ENCODE peak calls at places on chromosomes 5 and 9, in four cellular contexts. K is epithelial cell of esophagus; O is suprapubic skin; Q is stimulated activated naive CD8-positive, alpha-beta T cell treated with anti-CD3 and anti-CD28 coated beads, Interleukin-15, amount 100 ng/mL, for 72 hours. B is an unnamed sample.
A peak's percentile ranks its signal among the peaks of the same experiment; 100 is the strongest.

GRCh38 chr9:110050925-110051355 is 157.0 kb downstream of the C9orf152 start:
- DNase-seq in K (peak; percentile 96), Q (peak; percentile 3), O (no peak), B (no peak)

GRCh38 chr9:124239249-124240073 is 18.3 kb upstream of the NEK6 start:
- DNase-seq in O (peak; percentile 38), K (no peak), Q (no peak), B (no peak)

GRCh38 chr9:119375892-119376291 is 6.7 kb upstream of the BRINP1 start:
- DNase-seq in Q (no peak), K (peak; percentile 33), O (no peak), B (no peak)

GRCh38 chr9:89418882-89419641 is 78.9 kb downstream of the SEMA4D start:
- DNase-seq in Q (peak; percentile 71), O (no peak), K (no peak), B (no peak)

GRCh38 chr5:449151-449550 is 6.2 kb downstream of the EXOC3 start:
- DNase-seq in K (no peak), O (no peak), Q (no peak), B (no peak)

GRCh38 chr5:143016777-143017374 is 246.7 kb downstream of the ARHGAP26 start:
- DNase-seq in O (no peak), K (peak; percentile 74), Q (peak; percentile 54), B (no peak)

GRCh38 chr5:9898319-9898718 is 268.2 kb upstream of the TAS2R1 start:
- DNase-seq in O (no peak), K (peak; percentile 69), Q (no peak), B (peak; percentile 60)

GRCh38 chr5:15533124-15533893 is 33.3 kb downstream of the FBXL7 start:
- DNase-seq in K (no peak), O (no peak), Q (no peak), B (no peak)

GRCh38 chr5:149886697-149887470 is 57.7 kb downstream of the PDE6A start:
- DNase-seq in K (peak; percentile 49), O (no peak), Q (no peak), B (no peak)

GRCh38 chr5:37520811-37521210 is 141.7 kb downstream of the WDR70 start:
- DNase-seq in O (no peak), K (no peak), Q (no peak), B (no peak)

GRCh38 chr5:81007637-81008027 is 47.5 kb downstream of the RASGRF2 start:
- DNase-seq in K (no peak), O (no peak), Q (no peak), B (no peak)

GRCh38 chr5:111127453-111128195 is 35.5 kb downstream of the WDR36 start:
- DNase-seq in K (peak; percentile 76), O (no peak), Q (no peak), B (no peak)

GRCh38 chr9:125284855-125285254 is 23.2 kb downstream of the GAPVD1 start:
- DNase-seq in K (no peak), O (no peak), Q (no peak), B (no peak)

GRCh38 chr5:125499969-125500368 is 753.5 kb upstream of the ZNF608 start:
- DNase-seq in Q (no peak), O (no peak), K (no peak), B (no peak)

GRCh38 chr5:43771611-43772031 is 168.6 kb downstream of the NNT start:
- DNase-seq in K (peak; percentile 93), Q (no peak), O (no peak), B (no peak)

GRCh38 chr5:53479656-53480473 is 564 bp upstream of the FST start:
- DNase-seq in Q (peak; percentile 49), K (peak; percentile 74), O (peak; percentile 80), B (no peak)

GRCh38 chr9:92142329-92142728 is 27.1 kb upstream of the SPTLC1 start:
- DNase-seq in Q (no peak), K (no peak), O (no peak), B (no peak)

GRCh38 chr9:22469928-22470544 is 23.4 kb downstream of the DMRTA1 start:
- DNase-seq in O (no peak), K (peak; percentile 64), Q (peak; percentile 6), B (no peak)

GRCh38 chr5:102823441-102823874 is 68.4 kb downstream of the PAM start:
- DNase-seq in O (no peak), Q (no peak), K (no peak), B (no peak)

GRCh38 chr9:73081979-73082657 is 69.5 kb upstream of the ANXA1 start:
- DNase-seq in O (no peak), K (peak; percentile 57), Q (no peak), B (peak; percentile 41)

GRCh38 chr9:131747352-131747751 is 7.5 kb upstream of the RAPGEF1 start:
- DNase-seq in K (peak; percentile 73), Q (no peak), O (no peak), B (peak; percentile 75)

GRCh38 chr9:73039253-73039915 is 86.5 kb upstream of the ALDH1A1 start:
- DNase-seq in K (no peak), Q (no peak), O (no peak), B (no peak)

GRCh38 chr5:131214828-131215227 is 44.1 kb downstream of the LYRM7 start:
- DNase-seq in K (no peak), Q (no peak), O (no peak), B (no peak)

GRCh38 chr5:115549154-115549553 is 4.6 kb upstream of the FEM1C start:
- DNase-seq in Q (peak; percentile 15), K (no peak), O (no peak), B (no peak)

GRCh38 chr5:67773439-67773988 is 442.0 kb upstream of the PIK3R1 start:
- DNase-seq in O (no peak), K (peak; percentile 28), Q (no peak), B (no peak)

GRCh38 chr5:1292846-1293415 is 1.9 kb downstream of the TERT start:
- DNase-seq in Q (no peak), K (no peak), O (peak; percentile 28), B (no peak)

GRCh38 chr5:133328800-133329199 is 277.0 kb downstream of the HSPA4 start:
- DNase-seq in K (no peak), Q (no peak), O (no peak), B (no peak)

B was measured in cerebellum.